ENCODE peak calls at places on chromosome 15, in five cellular contexts. F is colonic mucosa, S is GM23338, T is MM.1S, I is fibroblast of lung. W is an unnamed sample. For H3K4me1, the result is how much of the 10 kb centered on the place peaks cover.

GRCh38 chr15:32774022-32774421 is 56.2 kb downstream of the GREM1 start:
- DNase-seq in F (no peak), S (no peak), T (no peak), I (peak), W (no peak)

GRCh38 chr15:67542192-67542461 is 376 bp upstream of the MAP2K5 start:
- DNase-seq in F (no peak), S (peak), T (no peak), I (no peak), W (no peak)

GRCh38 chr15:75646944-75647364 is 758 bp upstream of the SNX33 start:
- DNase-seq in F (peak), S (peak), T (no peak), I (no peak), W (no peak)

GRCh38 chr15:79192462-79193036 is 90.0 kb upstream of the ANKRD34C start:
- DNase-seq in F (no peak), S (no peak), T (peak), I (peak), W (no peak)

GRCh38 chr15:32828507-32829186 is 110.8 kb downstream of the GREM1 start:
- DNase-seq in F (no peak), S (no peak), T (no peak), I (peak), W (no peak)

GRCh38 chr15:101256756-101257155 is 4.9 kb upstream of the CHSY1 start:
- DNase-seq in F (no peak), S (peak), T (peak), I (no peak), W (no peak)

GRCh38 chr15:85865070-85865684 is 70.5 kb upstream of the KLHL25 start:
- DNase-seq in F (no peak), S (peak), T (peak), I (peak), W (peak)

GRCh38 chr15:49814709-49815108 is 193.9 kb downstream of the DTWD1 start:
- DNase-seq in F (no peak), S (no peak), T (no peak), I (no peak), W (no peak)

GRCh38 chr15:55230051-55230670 is 33.4 kb upstream of the RSL24D1 start:
- DNase-seq in F (no peak), S (no peak), T (no peak), I (peak), W (no peak)

GRCh38 chr15:66838671-66839239 is 136.7 kb downstream of the SMAD6 start:
- DNase-seq in F (no peak), S (peak), T (no peak), I (peak), W (no peak)

GRCh38 chr15:75866916-75867315 is 23.7 kb downstream of the UBE2Q2 start:
- DNase-seq in F (no peak), S (no peak), T (no peak), I (no peak), W (no peak)

GRCh38 chr15:99137111-99137546 is 32.2 kb downstream of the SYNM start:
- DNase-seq in F (peak), S (no peak), T (peak), I (no peak), W (no peak)

GRCh38 chr15:65081758-65082157 is 5.2 kb downstream of the KBTBD13 start:
- DNase-seq in F (no peak), S (no peak), T (no peak), I (no peak), W (no peak)

GRCh38 chr15:52287114-52287513 is 8.5 kb downstream of the MYO5C start:
- DNase-seq in F (peak), S (no peak), T (no peak), I (no peak), W (no peak)

GRCh38 chr15:78340243-78341056 is at the start of gene CRABP1:
- DNase-seq in F (no peak), S (peak), T (no peak), I (no peak), W (no peak)

GRCh38 chr15:40028193-40028592 is 10.8 kb downstream of the SRP14 start:
- DNase-seq in F (no peak), S (no peak), T (no peak), I (no peak), W (no peak)

GRCh38 chr15:81347910-81348309 is 24.0 kb upstream of the STARD5 start:
- DNase-seq in F (no peak), S (no peak), T (peak), I (no peak), W (no peak)

GRCh38 chr15:89115547-89115946 is 27.3 kb downstream of the ABHD2 start:
- DNase-seq in F (peak), S (peak), T (peak), I (peak), W (no peak)

GRCh38 chr15:43325039-43325438 is 5.3 kb downstream of the LCMT2 start:
- DNase-seq in F (no peak), S (no peak), T (no peak), I (no peak), W (no peak)

GRCh38 chr15:43330780-43331086 is 360 bp upstream of the LCMT2 start:
- DNase-seq in F (no peak), S (no peak), T (no peak), I (no peak), W (no peak)

GRCh38 chr15:43329222-43329959 is 982 bp downstream of the LCMT2 start:
- DNase-seq in F (peak), S (peak), T (no peak), I (no peak), W (no peak)

DNA sequence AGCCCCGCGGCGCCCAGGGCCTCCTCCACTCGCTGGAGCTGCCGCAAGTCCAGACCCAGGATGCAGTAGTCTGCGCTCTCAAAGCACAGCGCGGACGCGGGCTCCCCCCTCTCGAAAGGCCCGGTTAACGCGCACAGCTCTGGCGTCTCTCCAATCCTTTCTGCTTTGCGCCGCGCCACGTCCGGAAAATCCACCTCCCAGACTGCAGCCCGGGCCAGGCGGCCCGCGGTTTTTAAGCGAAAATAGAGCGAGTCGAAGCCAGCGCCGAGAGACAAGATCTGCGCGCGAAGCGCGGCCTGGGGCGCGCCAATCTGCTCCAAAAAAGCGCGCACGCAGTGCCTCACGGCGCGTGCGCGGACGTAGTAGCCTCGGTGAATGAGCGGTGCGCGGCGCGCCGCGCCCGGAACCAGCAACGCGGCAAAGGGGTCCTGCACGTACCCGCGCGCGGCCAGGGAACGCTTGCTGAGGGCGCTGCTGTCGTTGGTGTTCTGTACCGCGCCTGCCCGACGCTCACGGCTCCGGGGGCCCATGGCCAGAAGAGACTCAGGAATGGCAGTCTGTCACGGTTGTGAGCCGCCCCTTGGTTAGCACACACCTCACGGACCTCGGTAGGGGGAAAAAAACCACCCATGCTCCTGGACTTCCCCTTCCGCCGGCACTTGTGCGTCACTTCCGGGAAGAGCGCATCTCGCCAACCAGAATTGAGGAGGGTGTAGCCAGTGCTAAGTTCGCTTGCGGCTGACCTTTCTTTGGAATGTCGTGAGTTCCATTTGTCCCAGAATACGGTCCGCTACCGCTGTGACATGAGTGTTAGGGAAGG is at the start of gene LCMT2:
- DNase-seq in F (peak), S (peak), T (peak), I (peak), W (peak)
- TF ChIP-seq CTCF in F (no peak), S (no peak), T (no peak), I (no peak), W (no peak)

GRCh38 chr15:69395991-69396390 is 18.2 kb upstream of the KIF23 start:
- DNase-seq in F (no peak), S (no peak), T (no peak), I (no peak), W (peak)

GRCh38 chr15:69393831-69394491 is 20.2 kb upstream of the KIF23 start:
- DNase-seq in F (no peak), S (no peak), T (no peak), I (peak), W (peak)

GRCh38 chr15:69392352-69392751 is 21.8 kb upstream of the KIF23 start:
- DNase-seq in F (no peak), S (no peak), T (no peak), I (no peak), W (peak)

GRCh38 chr15:69395460-69395859 is 18.7 kb upstream of the KIF23 start:
- DNase-seq in F (no peak), S (no peak), T (no peak), I (no peak), W (peak)

GRCh38 chr15:69394556-69395282 is 19.4 kb upstream of the KIF23 start:
- DNase-seq in F (peak), S (peak), T (peak), I (peak), W (peak)
- H3K4me3 ChIP-seq in F (no peak), S (no peak), T (no peak), I (no peak), W (peak)

DNA sequence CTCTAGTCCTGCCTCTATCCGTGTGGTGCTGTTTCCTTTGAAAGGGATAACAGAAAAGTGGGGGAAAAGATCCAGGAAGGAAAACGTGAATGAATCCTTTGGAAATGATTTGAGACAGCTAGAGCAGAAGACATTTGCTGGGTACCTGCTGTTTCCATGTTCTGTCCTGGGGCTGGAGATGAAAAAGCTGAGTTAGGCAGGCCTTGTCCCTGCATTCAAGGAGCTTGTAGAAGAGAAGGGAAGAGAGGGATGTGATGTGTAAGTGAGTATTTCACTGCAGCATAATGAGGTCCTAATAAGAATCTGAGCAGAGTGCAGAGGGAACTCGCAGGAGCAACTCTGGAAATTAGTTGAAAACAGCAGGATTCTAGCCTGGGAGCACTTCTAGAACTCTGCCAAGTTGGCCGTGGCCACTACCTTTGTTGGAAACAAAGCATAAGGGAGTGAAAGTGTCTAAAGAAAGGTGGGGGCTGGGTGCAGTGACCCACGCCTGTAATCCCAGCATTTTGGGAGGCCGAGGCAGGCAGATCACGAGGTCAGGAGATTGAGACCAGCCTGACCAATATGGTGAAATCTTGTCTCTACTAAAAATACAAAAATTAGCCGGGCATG is 13.8 kb upstream of the SEMA4B start:
- DNase-seq in F (no peak), S (no peak), T (no peak), I (no peak), W (no peak)
- H3K4me1 ChIP-seq in F (under half), S (under half), T (under half), I (under half), W (under half)

DNA sequence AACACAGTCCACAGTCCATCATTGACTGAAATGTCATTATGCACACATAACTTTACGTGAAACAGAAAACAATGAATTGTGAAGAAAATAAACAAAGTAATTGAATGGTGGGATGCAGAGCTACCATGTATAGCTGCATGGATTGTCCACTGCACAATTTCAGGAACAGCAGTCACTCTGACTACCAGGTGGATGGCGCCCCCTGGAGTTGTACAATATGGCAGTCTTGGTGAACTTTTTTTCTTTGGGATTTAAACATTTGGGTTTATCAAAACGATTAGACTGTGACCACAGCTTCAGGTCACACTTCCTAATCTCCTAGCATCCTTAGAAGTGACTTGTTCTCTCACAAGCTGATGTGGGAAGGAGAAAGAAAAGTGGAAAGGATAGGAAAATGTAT is 48.9 kb upstream of the TCF12 start:
- DNase-seq in F (peak), S (peak), T (peak), I (peak), W (no peak)
- TF ChIP-seq CTCF in F (peak), S (peak), T (peak), I (peak), W (no peak)

DNA sequence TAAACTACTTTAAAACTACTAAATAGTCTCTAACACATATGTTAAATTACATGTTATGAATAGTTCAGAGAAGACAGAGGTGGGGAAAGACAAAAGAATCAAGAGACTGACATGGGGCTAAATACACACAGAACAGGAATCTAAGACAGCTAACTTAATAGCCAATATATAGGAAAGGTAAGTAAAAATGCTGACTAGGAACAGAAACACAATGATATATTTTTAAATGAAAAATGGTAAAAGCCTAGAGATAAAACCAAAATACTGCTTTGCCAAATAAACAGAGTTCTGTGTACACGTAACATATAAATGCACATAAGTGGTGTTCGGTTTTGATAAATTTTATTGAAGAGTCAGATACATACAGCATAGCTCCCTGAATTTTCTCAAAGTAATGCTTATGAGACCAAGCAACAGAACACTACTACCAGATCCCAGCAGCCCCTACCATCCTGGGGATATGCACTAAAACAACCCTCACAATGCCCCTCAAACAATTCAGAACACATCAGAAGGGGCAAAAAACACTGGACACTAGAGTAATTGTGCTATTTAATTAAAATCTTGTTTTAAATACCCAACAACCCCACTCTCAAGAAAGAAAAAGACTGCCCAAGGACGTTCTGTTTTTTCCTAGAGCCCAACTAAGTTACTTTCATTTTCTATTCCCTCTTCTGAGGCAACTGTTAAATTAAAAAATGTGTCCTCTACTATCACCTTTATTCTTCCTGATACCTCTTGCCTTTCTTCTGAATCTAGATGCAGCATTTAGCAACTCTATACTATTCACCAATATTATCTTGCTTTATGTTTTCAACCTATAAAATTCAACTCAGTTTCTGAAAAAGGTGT is 121.1 kb downstream of the ADAM10 start:
- DNase-seq in F (no peak), S (no peak), T (peak), I (peak), W (no peak)
- H3K4me3 ChIP-seq in F (no peak), S (no peak), T (peak), I (peak), W (peak)

GRCh38 chr15:48631191-48631770 is 14.2 kb downstream of the FBN1 start:
- DNase-seq in F (no peak), S (peak), T (no peak), I (peak), W (no peak)
- H3K4me1 ChIP-seq in F (under half), S (under half), T (under half), I (under half), W (under half)